ENCODE peak calls at places on chromosomes 7 and 10, in nine cellular contexts. J, F, L, T, W, P, E, U and G are unnamed samples.

GRCh38 chr7:45979275-45980180 is 58.5 kb upstream of the IGFBP3 start:
- DNase-seq in J (no peak), F (no peak), L (no peak), T (no peak), W (no peak), P (no peak), E (no peak), U (no peak), G (no peak)

GRCh38 chr10:38127812-38128211 is 33.7 kb downstream of the ZNF37A start:
- DNase-seq in J (no peak), F (no peak), L (no peak), T (no peak), W (no peak), P (no peak), E (no peak), U (no peak), G (no peak)

GRCh38 chr7:479948-480499 is 39.6 kb downstream of the PDGFA start:
- DNase-seq in J (no peak), F (no peak), L (no peak), T (no peak), W (no peak), P (no peak), E (peak), U (no peak), G (no peak)

GRCh38 chr10:94307046-94307615 is 55.6 kb downstream of the NOC3L start:
- DNase-seq in J (no peak), F (no peak), L (no peak), T (no peak), W (no peak), P (no peak), E (no peak), U (no peak), G (no peak)

GRCh38 chr10:117635851-117636250 is 93.3 kb downstream of the EMX2 start:
- DNase-seq in J (no peak), F (no peak), L (no peak), T (no peak), W (no peak), P (no peak), E (no peak), U (no peak), G (no peak)

GRCh38 chr10:80144302-80145131 is 12.0 kb downstream of the PLAC9 start:
- DNase-seq in J (no peak), F (no peak), L (peak), T (no peak), W (no peak), P (no peak), E (peak), U (no peak), G (no peak)

GRCh38 chr10:728603-729002 is 39.1 kb upstream of the DIP2C start:
- DNase-seq in J (no peak), F (no peak), L (no peak), T (no peak), W (no peak), P (no peak), E (no peak), U (no peak), G (no peak)

GRCh38 chr7:35251606-35252310 is 2.1 kb downstream of the TBX20 start:
- DNase-seq in J (no peak), F (no peak), L (no peak), T (no peak), W (no peak), P (no peak), E (no peak), U (no peak), G (no peak)

GRCh38 chr7:27179503-27180430 is 5.3 kb downstream of the HOXA11 start:
- DNase-seq in J (peak), F (peak), L (peak), T (peak), W (peak), P (peak), E (peak), U (no peak), G (no peak)

GRCh38 chr7:113768256-113768847 is 150.5 kb downstream of the PPP1R3A start:
- DNase-seq in J (peak), F (no peak), L (no peak), T (no peak), W (no peak), P (no peak), E (no peak), U (no peak), G (no peak)

GRCh38 chr10:16989826-16990293 is 139.8 kb downstream of the CUBN start:
- DNase-seq in J (no peak), F (no peak), L (no peak), T (no peak), W (no peak), P (no peak), E (no peak), U (no peak), G (peak)

GRCh38 chr10:77251297-77252013 is 386.2 kb downstream of the KCNMA1 start:
- DNase-seq in J (peak), F (peak), L (no peak), T (peak), W (no peak), P (peak), E (no peak), U (peak), G (no peak)

GRCh38 chr7:3649678-3650445 is 348.8 kb downstream of the SDK1 start:
- DNase-seq in J (peak), F (peak), L (no peak), T (no peak), W (no peak), P (peak), E (no peak), U (no peak), G (no peak)

GRCh38 chr10:106555599-106555998 is 608.9 kb downstream of the SORCS1 start:
- DNase-seq in J (peak), F (no peak), L (no peak), T (no peak), W (no peak), P (no peak), E (no peak), U (no peak), G (no peak)

GRCh38 chr10:32981760-32982159 is 23.7 kb upstream of the ITGB1 start:
- DNase-seq in J (peak), F (no peak), L (peak), T (peak), W (no peak), P (peak), E (peak), U (peak), G (no peak)

GRCh38 chr7:156676263-156676662 is 35.7 kb downstream of the RNF32 start:
- DNase-seq in J (no peak), F (no peak), L (no peak), T (no peak), W (no peak), P (no peak), E (no peak), U (no peak), G (no peak)

GRCh38 chr7:156684251-156684650 is 43.7 kb downstream of the RNF32 start:
- DNase-seq in J (no peak), F (no peak), L (no peak), T (no peak), W (no peak), P (no peak), E (no peak), U (no peak), G (no peak)

GRCh38 chr7:156684661-156685060 is 44.1 kb downstream of the RNF32 start:
- DNase-seq in J (no peak), F (no peak), L (no peak), T (no peak), W (no peak), P (no peak), E (no peak), U (no peak), G (no peak)

GRCh38 chr7:156677655-156678054 is 37.1 kb downstream of the RNF32 start:
- DNase-seq in J (no peak), F (no peak), L (no peak), T (no peak), W (no peak), P (no peak), E (no peak), U (no peak), G (no peak)

GRCh38 chr7:156680281-156680680 is 39.7 kb downstream of the RNF32 start:
- DNase-seq in J (peak), F (peak), L (no peak), T (no peak), W (no peak), P (peak), E (no peak), U (no peak), G (peak)
- TF ChIP-seq CTCF in J (peak), F (no peak), L (no peak), T (no peak), W (no peak), P (peak), E (no peak), U (no peak), G (peak)

GRCh38 chr10:122128357-122128756 is 139.4 kb downstream of the TACC2 start:
- DNase-seq in J (no peak), F (no peak), L (peak), T (no peak), W (peak), P (peak), E (no peak), U (no peak), G (no peak)
- H3K4me3 ChIP-seq in J (no peak), F (no peak), L (peak), T (peak), W (peak), P (peak), E (no peak), U (no peak), G (no peak)

GRCh38 chr10:78954009-78954297 is 114.8 kb upstream of the ZMIZ1 start:
- DNase-seq in J (no peak), F (no peak), L (no peak), T (no peak), W (no peak), P (no peak), E (no peak), U (no peak), G (no peak)

GRCh38 chr10:78954701-78955100 is 114.1 kb upstream of the ZMIZ1 start:
- DNase-seq in J (no peak), F (no peak), L (no peak), T (no peak), W (no peak), P (no peak), E (no peak), U (no peak), G (no peak)

GRCh38 chr10:78952018-78952417 is 116.7 kb upstream of the ZMIZ1 start:
- DNase-seq in J (no peak), F (no peak), L (no peak), T (no peak), W (no peak), P (no peak), E (no peak), U (no peak), G (no peak)

GRCh38 chr10:78952686-78953085 is 116.1 kb upstream of the ZMIZ1 start:
- DNase-seq in J (no peak), F (no peak), L (no peak), T (no peak), W (peak), P (peak), E (no peak), U (no peak), G (peak)

DNA sequence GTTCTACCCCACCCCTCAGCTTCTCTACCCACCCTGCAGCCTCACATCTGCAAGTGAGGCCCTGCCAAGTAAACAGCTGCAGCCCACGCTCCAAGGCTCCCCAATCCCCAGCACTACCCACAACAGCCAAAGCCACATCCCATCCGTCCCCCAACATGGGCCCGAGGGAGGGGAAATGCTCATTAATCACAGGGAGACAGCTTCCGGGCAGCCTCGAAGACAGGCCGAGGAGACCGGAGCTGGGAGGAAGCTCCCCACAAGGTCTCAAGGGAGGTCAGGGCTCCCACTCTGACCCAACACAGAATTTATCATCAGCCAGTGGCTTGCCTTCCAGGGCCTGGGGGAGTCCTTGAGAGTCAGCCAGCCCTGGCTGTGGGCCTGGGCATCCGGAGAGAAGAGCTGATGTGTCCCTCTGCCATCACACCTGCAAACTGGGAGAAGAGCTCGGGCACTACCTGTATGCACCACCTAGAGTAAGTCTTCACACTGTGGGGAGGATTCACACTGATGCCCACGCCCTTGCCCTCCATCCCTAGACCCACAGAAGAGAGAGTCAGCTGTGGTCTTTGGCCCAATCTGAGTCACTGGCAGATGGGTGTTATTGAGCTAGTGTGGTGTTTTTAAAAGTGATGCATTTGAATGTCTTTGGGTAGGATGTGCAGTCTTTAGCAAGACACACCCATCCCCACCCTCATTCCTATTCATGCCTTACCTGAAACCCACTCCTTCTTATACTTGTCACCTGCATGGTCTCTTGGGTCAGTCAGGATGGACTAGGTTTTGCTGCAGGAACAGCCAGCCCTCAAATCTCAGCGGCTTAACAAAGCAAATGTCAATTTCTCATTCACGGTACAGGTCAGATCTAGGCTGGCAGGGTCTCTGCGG is 115.4 kb upstream of the ZMIZ1 start:
- DNase-seq in J (no peak), F (peak), L (no peak), T (no peak), W (no peak), P (peak), E (peak), U (no peak), G (peak)
- TF ChIP-seq CTCF in J (no peak), F (no peak), L (no peak), T (no peak), W (no peak), P (no peak), E (no peak), U (no peak), G (no peak)

GRCh38 chr7:43612599-43613589 is 30.0 kb downstream of the STK17A start:
- DNase-seq in J (peak), F (no peak), L (no peak), T (no peak), W (no peak), P (peak), E (no peak), U (peak), G (peak)
- H3K4me3 ChIP-seq in J (no peak), F (no peak), L (no peak), T (no peak), W (no peak), P (no peak), E (no peak), U (no peak), G (no peak)

GRCh38 chr10:113004219-113004618 is 54.2 kb downstream of the TCF7L2 start:
- DNase-seq in J (no peak), F (no peak), L (no peak), T (no peak), W (no peak), P (no peak), E (no peak), U (no peak), G (no peak)

GRCh38 chr10:113007343-113007771 is 57.3 kb downstream of the TCF7L2 start:
- DNase-seq in J (no peak), F (no peak), L (no peak), T (no peak), W (no peak), P (no peak), E (no peak), U (no peak), G (no peak)

GRCh38 chr10:113005380-113005779 is 55.3 kb downstream of the TCF7L2 start:
- DNase-seq in J (no peak), F (no peak), L (no peak), T (no peak), W (no peak), P (no peak), E (no peak), U (no peak), G (no peak)

GRCh38 chr10:113006656-113007342 is 56.8 kb downstream of the TCF7L2 start:
- DNase-seq in J (no peak), F (no peak), L (no peak), T (no peak), W (no peak), P (no peak), E (no peak), U (no peak), G (no peak)

GRCh38 chr10:113007821-113008220 is 57.8 kb downstream of the TCF7L2 start:
- DNase-seq in J (peak), F (no peak), L (no peak), T (no peak), W (no peak), P (peak), E (no peak), U (no peak), G (no peak)
- TF ChIP-seq CTCF in J (no peak), F (no peak), L (no peak), T (no peak), W (no peak), P (no peak), E (no peak), U (no peak), G (no peak)

DNA sequence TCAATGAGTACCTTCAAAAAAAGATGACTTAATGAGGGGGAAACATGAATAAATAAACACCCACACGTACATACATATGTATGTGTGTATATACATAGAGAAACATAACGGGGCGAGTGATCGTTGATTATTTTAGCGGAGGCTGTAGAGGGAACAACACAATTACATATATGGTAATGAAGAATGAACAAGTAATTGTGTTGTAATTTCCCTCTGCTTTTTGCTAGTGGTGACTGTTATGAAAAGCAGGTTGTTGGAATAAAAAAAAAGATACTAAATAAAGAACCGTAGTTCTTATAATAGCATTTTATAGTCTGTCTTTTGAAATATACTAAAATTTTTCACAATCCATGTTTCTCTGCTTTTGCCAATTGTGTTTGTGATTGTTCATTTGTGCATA is 63.3 kb downstream of the CACNB2 start:
- DNase-seq in J (no peak), F (no peak), L (no peak), T (no peak), W (no peak), P (no peak), E (no peak), U (no peak), G (no peak)
- H3K4me3 ChIP-seq in J (no peak), F (no peak), L (no peak), T (no peak), W (no peak), P (no peak), E (no peak), U (no peak), G (no peak)

GRCh38 chr10:21499910-21500577 is 25.4 kb downstream of the SKIDA1 start:
- DNase-seq in J (no peak), F (no peak), L (no peak), T (no peak), W (no peak), P (no peak), E (peak), U (no peak), G (no peak)
- TF ChIP-seq CTCF in J (peak), F (no peak), L (no peak), T (no peak), W (no peak), P (no peak), E (no peak), U (peak), G (no peak)

DNA sequence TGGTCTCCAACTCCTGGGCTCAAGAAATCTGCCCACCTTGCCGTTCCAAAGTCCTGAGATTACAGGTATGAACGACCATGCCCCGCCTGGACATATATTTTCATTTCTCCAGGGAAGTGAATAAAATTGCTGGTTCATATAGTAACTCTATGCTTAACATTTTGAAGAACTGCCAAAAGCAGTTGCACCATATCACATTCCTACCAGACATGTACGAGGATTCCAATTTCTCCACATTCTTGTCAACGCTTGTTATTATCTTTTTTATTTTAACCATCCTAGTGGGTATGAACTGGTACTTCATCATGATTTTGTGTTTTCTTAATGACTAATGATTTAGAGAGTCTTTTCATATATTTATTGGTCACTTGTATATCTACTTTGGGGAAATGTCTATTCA is 21.9 kb upstream of the CPN1 start:
- DNase-seq in J (peak), F (peak), L (no peak), T (no peak), W (no peak), P (peak), E (no peak), U (peak), G (no peak)
- H3K4me3 ChIP-seq in J (no peak), F (no peak), L (no peak), T (no peak), W (no peak), P (no peak), E (no peak), U (no peak), G (no peak)

DNA sequence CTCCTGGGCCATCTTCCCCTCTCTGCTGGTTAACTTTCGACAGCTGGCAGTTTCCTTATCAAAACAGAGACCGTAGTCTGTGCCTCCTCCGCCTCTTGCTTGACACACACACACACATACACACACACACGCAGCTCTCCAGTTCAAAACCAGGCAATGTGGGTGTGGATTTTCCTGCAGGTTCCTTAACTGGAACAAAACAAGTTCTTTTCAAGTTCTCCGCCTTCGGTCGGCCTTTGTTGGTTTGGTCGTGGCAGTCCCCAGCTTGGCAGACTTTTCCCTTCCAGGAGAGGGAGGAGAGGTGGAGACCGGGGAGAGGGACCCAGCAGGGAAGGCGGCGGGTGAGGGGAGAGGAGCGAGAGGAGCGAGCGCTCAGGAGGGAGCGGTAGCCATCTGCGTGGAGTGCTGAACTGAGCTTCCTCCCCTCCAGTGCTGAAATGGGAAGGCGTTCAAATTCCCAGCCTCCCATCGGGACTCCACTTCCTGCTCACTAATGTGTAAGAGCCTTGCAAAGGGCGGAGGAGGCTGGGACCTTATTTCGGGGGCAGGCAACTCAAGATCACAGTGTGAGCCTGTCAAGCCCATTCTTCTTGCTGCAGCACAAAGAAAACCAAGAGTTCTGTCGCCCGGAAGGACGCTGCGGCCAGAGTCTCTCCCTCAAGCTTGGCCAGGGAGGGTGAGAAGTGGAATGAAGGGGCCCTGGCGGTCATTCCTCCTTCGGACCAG is 120.6 kb downstream of the PRPF18 start:
- DNase-seq in J (peak), F (peak), L (peak), T (peak), W (peak), P (peak), E (peak), U (peak), G (peak)
- TF ChIP-seq CTCF in J (no peak), F (no peak), L (no peak), T (no peak), W (no peak), P (no peak), E (no peak), U (peak), G (no peak)

DNA sequence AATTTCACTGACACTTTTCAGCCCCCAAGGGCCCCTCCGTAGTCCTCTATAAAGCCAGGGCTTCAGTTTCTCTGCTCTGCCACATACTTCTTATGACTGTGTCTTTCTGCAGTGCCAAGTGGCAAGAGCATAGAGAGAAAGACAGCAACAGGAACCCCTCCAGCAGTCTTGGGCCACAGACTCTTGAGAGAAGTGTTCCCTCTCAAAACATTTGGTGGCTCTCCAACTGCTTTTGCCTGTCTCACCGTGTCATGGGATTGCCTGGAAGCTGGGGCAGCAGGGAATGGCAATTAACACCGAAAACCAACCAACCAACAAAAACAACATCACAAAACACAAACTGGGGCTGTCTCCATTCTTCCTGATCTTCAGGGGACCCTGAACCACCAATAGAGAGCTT is 73.8 kb upstream of the ELN start:
- DNase-seq in J (no peak), F (no peak), L (no peak), T (no peak), W (no peak), P (no peak), E (no peak), U (no peak), G (no peak)
- H3K4me3 ChIP-seq in J (no peak), F (no peak), L (no peak), T (no peak), W (no peak), P (no peak), E (no peak), U (no peak), G (no peak)